ENCODE peak calls at places on chromosomes 11 and 22, in seven cellular contexts. One of them, this sample, is unnamed.

GRCh38 chr11:58958500-58958899 is 19.2 kb downstream of the GLYATL1 start:
- DNase-seq in A172: peak; percentile 4
- DNase-seq in HT-29: peak; percentile 53
- DNase-seq in ACHN: peak; percentile 38
- DNase-seq in cardiac muscle cell: peak; percentile 36
- DNase-seq in AG04450: no peak
- DNase-seq in memory B cell: peak; percentile 60
- DNase-seq in this sample: no peak

GRCh38 chr11:73334244-73335203 is 26.4 kb downstream of the ARHGEF17 start:
- DNase-seq in cardiac muscle cell: peak; percentile 54
- DNase-seq in A172: peak; percentile 94
- DNase-seq in ACHN: peak; percentile 83
- DNase-seq in memory B cell: no peak
- DNase-seq in AG04450: no peak
- DNase-seq in HT-29: peak; percentile 54
- DNase-seq in this sample: peak; percentile 94

GRCh38 chr11:33980896-33981295 is 70.6 kb upstream of the CAPRIN1 start:
- DNase-seq in memory B cell: no peak
- DNase-seq in cardiac muscle cell: no peak
- DNase-seq in A172: no peak
- DNase-seq in AG04450: no peak
- DNase-seq in HT-29: no peak
- DNase-seq in ACHN: no peak
- DNase-seq in this sample: no peak

GRCh38 chr11:4644233-4644632 is 451 bp downstream of the OR51E1 start:
- DNase-seq in AG04450: no peak
- DNase-seq in HT-29: no peak
- DNase-seq in ACHN: no peak
- DNase-seq in memory B cell: no peak
- DNase-seq in A172: no peak
- DNase-seq in cardiac muscle cell: no peak
- DNase-seq in this sample: no peak

GRCh38 chr11:125494601-125494986 is 1.5 kb downstream of the FEZ1 start:
- DNase-seq in A172: no peak
- DNase-seq in memory B cell: no peak
- DNase-seq in ACHN: no peak
- DNase-seq in AG04450: no peak
- DNase-seq in cardiac muscle cell: no peak
- DNase-seq in HT-29: no peak
- DNase-seq in this sample: no peak

GRCh38 chr22:42069801-42070516 is 653 bp downstream of the NAGA start:
- DNase-seq in ACHN: peak; percentile 5
- DNase-seq in A172: no peak
- DNase-seq in memory B cell: no peak
- DNase-seq in AG04450: no peak
- DNase-seq in HT-29: no peak
- DNase-seq in cardiac muscle cell: no peak
- DNase-seq in this sample: no peak

GRCh38 chr11:117583063-117583801 is 213.8 kb downstream of the DSCAML1 start:
- DNase-seq in AG04450: no peak
- DNase-seq in A172: peak; percentile 5
- DNase-seq in HT-29: no peak
- DNase-seq in ACHN: peak; percentile 91
- DNase-seq in cardiac muscle cell: no peak
- DNase-seq in memory B cell: no peak
- DNase-seq in this sample: no peak

GRCh38 chr11:118882489-118882888 is 1.2 kb upstream of the CXCR5 start:
- DNase-seq in A172: no peak
- DNase-seq in cardiac muscle cell: no peak
- DNase-seq in AG04450: no peak
- DNase-seq in ACHN: no peak
- DNase-seq in memory B cell: no peak
- DNase-seq in HT-29: no peak
- DNase-seq in this sample: no peak

GRCh38 chr11:58775066-58775708 is 43.4 kb upstream of the GLYAT start:
- DNase-seq in cardiac muscle cell: no peak
- DNase-seq in ACHN: no peak
- DNase-seq in AG04450: no peak
- DNase-seq in memory B cell: no peak
- DNase-seq in HT-29: no peak
- DNase-seq in A172: no peak
- DNase-seq in this sample: peak; percentile 18

GRCh38 chr22:19106886-19107729 is 15.1 kb downstream of the DGCR2 start:
- DNase-seq in cardiac muscle cell: no peak
- DNase-seq in A172: no peak
- DNase-seq in AG04450: no peak
- DNase-seq in memory B cell: no peak
- DNase-seq in HT-29: no peak
- DNase-seq in ACHN: no peak
- DNase-seq in this sample: no peak

GRCh38 chr11:44788536-44789227 is 61.9 kb downstream of the TSPAN18 start:
- DNase-seq in A172: no peak
- DNase-seq in cardiac muscle cell: no peak
- DNase-seq in AG04450: no peak
- DNase-seq in ACHN: no peak
- DNase-seq in memory B cell: no peak
- DNase-seq in HT-29: no peak
- DNase-seq in this sample: no peak

GRCh38 chr11:70627219-70627618 is 228.9 kb downstream of the CTTN start:
- DNase-seq in ACHN: no peak
- DNase-seq in A172: no peak
- DNase-seq in AG04450: no peak
- DNase-seq in cardiac muscle cell: no peak
- DNase-seq in HT-29: peak; percentile 15
- DNase-seq in memory B cell: no peak
- DNase-seq in this sample: no peak

GRCh38 chr22:27196483-27196882 is 539.1 kb downstream of the MIAT start:
- DNase-seq in cardiac muscle cell: no peak
- DNase-seq in HT-29: no peak
- DNase-seq in A172: no peak
- DNase-seq in memory B cell: no peak
- DNase-seq in ACHN: no peak
- DNase-seq in AG04450: no peak
- DNase-seq in this sample: no peak

This sample was measured in HT1080.